ENCODE peak calls at places on chromosome 1, in five cellular contexts. B, X, K, Y and V are unnamed samples.

GRCh38 chr1:197222025-197222685 is 45.9 kb upstream of the CRB1 start:
- DNase-seq in B (peak; percentile 57), Y (no peak), K (peak; percentile 37), X (no peak), V (no peak)

GRCh38 chr1:54951810-54952226 is 28.6 kb upstream of the TMEM61 start:
- DNase-seq in K (no peak), X (no peak), Y (no peak), B (no peak), V (no peak)

GRCh38 chr1:94246692-94247145 is 9.3 kb upstream of the ARHGAP29 start:
- DNase-seq in B (no peak), Y (no peak), K (peak; percentile 40), X (no peak), V (no peak)

GRCh38 chr1:207336559-207337467 is 15.3 kb downstream of the CD55 start:
- DNase-seq in K (no peak), X (no peak), Y (no peak), B (no peak), V (peak; percentile 39)

GRCh38 chr1:57309608-57310007 is 114.3 kb downstream of the DAB1 start:
- DNase-seq in B (no peak), X (no peak), Y (no peak), K (no peak), V (no peak)

GRCh38 chr1:154607084-154607747 is 770 bp downstream of the ADAR start:
- DNase-seq in X (no peak), Y (no peak), K (peak; percentile 52), B (no peak), V (peak; percentile 42)

GRCh38 chr1:116762781-116763115 is 8.5 kb downstream of the CD2 start:
- DNase-seq in Y (no peak), K (no peak), B (no peak), X (no peak), V (no peak)

GRCh38 chr1:43492816-43493215 is 37.9 kb upstream of the PTPRF start:
- DNase-seq in B (no peak), X (no peak), Y (no peak), K (peak; percentile 51), V (peak; percentile 44)

GRCh38 chr1:207654320-207654719 is 9.4 kb downstream of the CR1L start:
- DNase-seq in B (no peak), Y (no peak), K (peak; percentile 10), X (no peak), V (no peak)

GRCh38 chr1:238346340-238346739 is 455.6 kb upstream of the ZP4 start:
- DNase-seq in K (no peak), X (no peak), Y (no peak), B (no peak), V (no peak)

GRCh38 chr1:1875932-1876331 is 15.0 kb downstream of the GNB1 start:
- DNase-seq in Y (no peak), X (no peak), B (no peak), K (no peak), V (no peak)

GRCh38 chr1:11594222-11594621 is 60.0 kb downstream of the FBXO2 start:
- DNase-seq in B (no peak), X (no peak), Y (no peak), K (peak; percentile 64), V (no peak)

GRCh38 chr1:87129606-87130005 is 199.1 kb upstream of the LMO4 start:
- DNase-seq in B (peak; percentile 28), K (peak; percentile 61), X (peak; percentile 53), Y (no peak), V (no peak)

GRCh38 chr1:230588323-230588746 is 53.9 kb upstream of the COG2 start:
- DNase-seq in K (no peak), Y (no peak), B (no peak), X (no peak), V (no peak)

GRCh38 chr1:116981521-116982037 is 20.0 kb upstream of the CD101 start:
- DNase-seq in K (no peak), B (no peak), X (no peak), Y (no peak), V (no peak)

GRCh38 chr1:205542367-205542766 is 37.9 kb downstream of the CDK18 start:
- DNase-seq in B (no peak), K (no peak), Y (no peak), X (no peak), V (no peak)

DNA sequence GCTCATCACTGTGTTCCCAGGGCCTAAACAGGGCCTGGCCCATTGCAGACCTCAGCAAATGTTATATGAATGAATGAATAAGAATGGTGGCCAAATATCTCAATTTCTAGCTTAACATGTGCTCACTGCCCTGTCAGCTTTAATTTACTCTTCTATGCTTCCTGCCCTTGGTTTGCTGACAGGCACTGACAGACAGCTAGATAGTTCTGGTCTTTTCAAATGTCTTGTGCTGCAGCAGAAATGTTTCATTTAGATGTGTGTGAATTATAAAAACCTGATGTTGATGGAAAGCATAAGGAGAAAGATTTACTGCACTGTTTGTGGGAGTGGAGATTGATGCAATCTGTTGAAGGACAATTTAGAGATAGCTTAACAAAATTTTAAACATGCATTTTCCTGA is 48.9 kb downstream of the LPAR3 start:
- DNase-seq in X (no peak), K (no peak), B (no peak), Y (no peak), V (no peak)
- TF ChIP-seq CTCF in X (no peak), K (no peak), B (no peak), Y (no peak), V (no peak)

GRCh38 chr1:201025571-201026002 is 2.1 kb upstream of the KIF21B start:
- DNase-seq in B (no peak), Y (no peak), X (no peak), K (peak; percentile 45), V (peak; percentile 58)
- TF ChIP-seq CTCF in B (no peak), Y (peak; percentile 59), X (no peak), K (peak; percentile 48), V (no peak)

DNA sequence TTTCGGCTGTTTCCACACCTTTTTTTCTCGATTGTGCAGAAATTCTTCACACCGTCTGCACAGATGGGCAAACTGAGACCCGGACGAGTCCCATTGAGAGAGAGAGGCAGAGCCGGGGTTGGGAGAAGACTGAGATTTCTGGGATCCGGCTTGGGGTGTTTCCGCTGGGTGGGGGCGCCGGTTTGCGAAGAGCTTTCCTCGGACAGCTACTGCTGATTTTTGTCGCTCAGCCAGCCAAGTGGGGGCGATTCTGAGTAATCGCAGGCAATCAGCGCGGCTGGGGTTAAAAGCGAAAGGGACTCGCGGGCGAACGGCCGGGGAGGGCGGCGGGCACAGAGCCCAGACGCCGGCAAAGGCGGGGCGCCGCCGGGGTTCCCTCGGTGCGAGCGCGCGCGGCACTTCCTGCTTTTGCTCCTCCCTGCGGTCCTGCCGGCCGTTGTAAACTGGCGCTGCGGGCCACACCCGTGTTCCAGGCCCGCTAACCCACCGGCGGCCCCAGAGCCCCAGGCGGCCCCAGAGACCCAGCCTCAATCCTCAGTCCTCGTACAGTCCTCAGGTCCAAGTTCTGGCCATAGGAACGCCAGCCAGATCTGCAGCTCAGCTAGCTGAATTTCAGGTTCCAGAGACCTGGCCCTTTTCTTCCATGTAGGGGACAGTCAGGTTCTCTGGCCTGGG is 32.4 kb upstream of the JUN start:
- DNase-seq in Y (peak; percentile 71), K (peak; percentile 92), X (peak; percentile 93), B (peak; percentile 100), V (peak; percentile 88)
- TF ChIP-seq CTCF in Y (no peak), K (no peak), X (no peak), B (no peak), V (no peak)

DNA sequence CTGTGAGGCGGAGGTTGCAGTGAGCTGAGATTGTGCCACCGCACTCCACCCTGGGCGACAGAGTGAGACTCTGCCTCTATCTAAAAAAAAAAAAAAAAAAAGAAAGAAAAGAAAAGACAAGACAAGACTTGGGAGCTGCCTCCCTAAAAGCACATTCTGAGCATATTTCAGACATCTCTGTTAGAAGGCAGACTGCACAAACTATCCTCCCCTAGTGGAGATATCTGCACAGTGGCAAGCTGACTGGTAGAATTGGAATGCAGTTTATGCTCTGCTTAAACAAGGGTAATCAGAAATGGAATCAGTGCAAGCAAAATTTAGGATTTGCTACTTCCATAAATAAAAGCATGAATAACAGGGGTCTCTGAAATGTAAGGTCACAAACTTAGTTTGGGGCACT is 31.8 kb downstream of the GNG4 start:
- DNase-seq in K (peak; percentile 65), Y (no peak), B (peak; percentile 2), X (no peak), V (no peak)
- TF ChIP-seq CTCF in K (peak; percentile 46), Y (peak; percentile 68), B (no peak), X (no peak), V (peak; percentile 31)

DNA sequence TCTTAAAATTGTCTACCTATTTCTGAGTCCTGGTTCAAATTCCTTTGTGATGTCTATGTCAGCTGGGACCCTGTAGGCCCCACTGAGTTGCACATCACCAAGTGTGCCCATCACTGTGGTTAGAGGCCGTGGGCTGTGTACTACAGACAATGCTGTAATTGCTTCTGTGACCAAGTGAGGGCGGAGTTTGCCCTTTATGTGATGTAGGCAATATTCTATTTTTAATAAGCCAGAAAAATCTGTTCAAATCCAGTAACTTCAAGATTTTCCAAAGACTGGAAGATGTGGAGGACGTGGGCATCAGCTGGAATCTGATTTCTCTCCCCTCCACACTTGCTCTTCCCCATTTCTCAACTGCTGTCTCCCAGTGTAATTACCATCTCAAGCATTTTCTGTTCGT is 215.4 kb downstream of the PBX1 start:
- DNase-seq in Y (no peak), B (no peak), K (no peak), X (no peak), V (no peak)
- TF ChIP-seq CTCF in Y (no peak), B (no peak), K (no peak), X (peak; percentile 8), V (no peak)

DNA sequence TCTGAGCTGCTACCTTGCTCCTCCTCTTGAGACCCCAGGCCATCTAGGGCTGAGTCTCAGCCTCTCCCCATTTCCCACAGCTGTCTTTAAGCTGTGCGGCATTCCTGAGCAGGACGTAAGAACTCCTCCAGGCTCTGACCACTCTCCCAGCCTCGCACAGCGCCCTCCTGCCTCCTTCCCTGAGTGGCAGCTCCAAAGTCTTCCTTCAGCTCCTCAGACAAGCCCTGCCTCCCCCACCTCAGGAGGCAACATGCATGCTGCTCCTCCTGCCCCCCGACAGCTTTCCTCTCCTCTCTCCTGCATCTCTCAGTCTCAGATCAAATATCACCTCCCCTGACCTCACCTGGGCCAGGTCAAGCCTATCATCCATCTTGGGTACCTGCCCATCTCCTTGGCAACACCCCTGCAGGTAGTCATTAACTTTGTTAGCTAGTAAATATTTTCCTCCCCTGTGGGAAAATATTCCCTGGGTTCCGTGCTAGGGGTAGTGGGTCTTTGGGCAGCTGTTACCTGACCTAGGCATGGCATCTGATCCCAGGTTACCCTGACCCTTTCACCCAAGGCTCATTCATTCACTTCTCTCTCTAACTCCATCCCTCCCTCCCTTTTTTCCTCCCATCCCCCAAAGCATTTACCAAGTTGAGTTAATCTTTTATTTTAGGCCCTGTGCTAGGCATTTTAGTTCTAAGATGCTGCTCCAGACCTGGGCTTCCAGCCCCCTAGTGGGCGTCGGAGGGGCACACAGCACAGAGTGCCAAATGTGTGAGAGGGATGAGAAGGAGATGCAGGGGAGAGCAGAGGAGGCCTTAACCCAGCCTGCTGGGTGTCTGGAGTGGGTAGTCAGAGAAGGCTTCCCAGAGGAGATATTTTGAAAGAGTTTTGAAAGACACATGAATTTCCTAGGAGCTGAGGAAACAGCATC is 419.9 kb downstream of the PTPRU start:
- DNase-seq in Y (no peak), B (no peak), K (peak; percentile 6), X (no peak), V (no peak)
- TF ChIP-seq CTCF in Y (peak; percentile 64), B (no peak), K (peak; percentile 40), X (peak; percentile 4), V (peak; percentile 21)

DNA sequence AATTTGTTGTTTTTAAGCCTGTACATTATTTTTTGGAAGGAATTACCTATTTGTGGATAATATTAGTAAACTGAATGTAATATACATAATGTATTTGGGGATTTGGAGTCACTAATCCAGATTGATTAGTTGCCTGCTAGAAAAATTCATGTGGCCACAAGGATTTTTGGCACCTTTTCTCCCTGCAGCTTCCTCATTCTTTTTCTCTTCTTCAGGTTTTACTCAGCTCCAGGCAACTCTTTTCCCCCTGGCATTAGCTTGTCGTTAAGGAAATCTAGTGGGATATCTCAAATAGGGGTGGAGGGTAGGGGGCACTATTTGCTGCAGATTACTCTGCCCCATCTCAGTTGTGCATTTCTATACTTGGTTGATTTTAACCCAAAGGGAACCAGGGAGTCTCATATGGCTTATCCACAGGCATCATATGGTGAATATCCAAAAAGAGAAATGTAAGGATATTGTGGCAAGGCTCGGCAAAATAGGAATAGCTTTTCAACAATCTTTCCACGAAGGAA is 203.1 kb downstream of the NFIA start:
- DNase-seq in Y (no peak), B (no peak), X (no peak), K (no peak), V (no peak)
- TF ChIP-seq CTCF in Y (no peak), B (no peak), X (no peak), K (no peak), V (no peak)